ENCODE peak calls at places on chromosomes 13 and 19, in nine cellular contexts. X is HFFc6, Z is AG04449, Y is tibial artery, J is AG09319, Q is fibroblast of the aortic adventitia, A is progenitor cell of endocrine pancreas, S is fibroblast of mammary gland, V is HFF-Myc. P is an unnamed sample.
A peak's percentile ranks its signal among the peaks of the same experiment; 100 is the strongest.

GRCh38 chr19:49889687-49890348 is 6.9 kb downstream of the IL4I1 start:
- DNase-seq in S (peak; percentile 74), A (peak; percentile 49), Z (no peak), J (no peak), V (no peak), Y (peak; percentile 69), Q (peak; percentile 63), X (no peak), P (peak; percentile 82)

GRCh38 chr19:16342002-16342715 is 17.5 kb downstream of the KLF2 start:
- DNase-seq in V (no peak), Y (peak; percentile 58), X (no peak), J (no peak), Z (no peak), S (no peak), A (no peak), Q (peak; percentile 82), P (peak; percentile 74)

GRCh38 chr19:23283925-23284324 is 33.7 kb upstream of the ZNF724 start:
- DNase-seq in Z (no peak), V (no peak), S (peak; percentile 37), A (peak; percentile 19), Q (peak; percentile 18), J (no peak), Y (peak; percentile 45), X (peak; percentile 39), P (peak; percentile 28)

GRCh38 chr13:67943116-67943515 is 713.0 kb upstream of the PCDH9 start:
- DNase-seq in V (no peak), Y (no peak), Q (no peak), J (no peak), Z (no peak), S (peak; percentile 7), X (no peak), A (no peak), P (no peak)

GRCh38 chr13:46295531-46296464 is 84.1 kb downstream of the LRRC63 start:
- DNase-seq in S (peak; percentile 98), J (peak; percentile 92), Y (peak; percentile 34), V (peak; percentile 41), Q (peak; percentile 99), X (peak; percentile 94), Z (peak; percentile 94), A (no peak), P (peak; percentile 22)

GRCh38 chr13:44304433-44304725 is 69.2 kb upstream of the SERP2 start:
- DNase-seq in S (no peak), Y (no peak), V (no peak), X (no peak), Q (no peak), Z (no peak), J (no peak), A (no peak), P (no peak)

GRCh38 chr19:46928951-46929350 is 68.2 kb downstream of the ARHGAP35 start:
- DNase-seq in S (peak; percentile 41), J (no peak), A (no peak), Y (no peak), V (no peak), X (peak; percentile 40), Z (no peak), Q (peak; percentile 43), P (no peak)

GRCh38 chr13:112821340-112822055 is 131.7 kb downstream of the ATP11A start:
- DNase-seq in X (peak; percentile 32), A (no peak), Z (no peak), J (no peak), V (no peak), Q (no peak), S (no peak), Y (no peak), P (no peak)

GRCh38 chr19:48194041-48194871 is 23.8 kb downstream of the ZSWIM9 start:
- DNase-seq in Y (no peak), A (no peak), J (no peak), Z (no peak), Q (peak; percentile 19), V (no peak), X (no peak), S (no peak), P (peak; percentile 80)

GRCh38 chr19:48192750-48193149 is 22.3 kb downstream of the ZSWIM9 start:
- DNase-seq in X (no peak), Z (no peak), Q (no peak), A (no peak), S (no peak), Y (no peak), J (no peak), V (no peak), P (no peak)

GRCh38 chr19:48186541-48186991 is 16.1 kb downstream of the ZSWIM9 start:
- DNase-seq in Y (no peak), A (no peak), V (no peak), Q (no peak), Z (no peak), X (no peak), S (no peak), J (no peak), P (peak; percentile 51)

GRCh38 chr19:48186015-48186414 is 15.5 kb downstream of the ZSWIM9 start:
- DNase-seq in V (no peak), J (no peak), X (no peak), S (no peak), Y (no peak), Q (no peak), A (no peak), Z (no peak), P (no peak)

DNA sequence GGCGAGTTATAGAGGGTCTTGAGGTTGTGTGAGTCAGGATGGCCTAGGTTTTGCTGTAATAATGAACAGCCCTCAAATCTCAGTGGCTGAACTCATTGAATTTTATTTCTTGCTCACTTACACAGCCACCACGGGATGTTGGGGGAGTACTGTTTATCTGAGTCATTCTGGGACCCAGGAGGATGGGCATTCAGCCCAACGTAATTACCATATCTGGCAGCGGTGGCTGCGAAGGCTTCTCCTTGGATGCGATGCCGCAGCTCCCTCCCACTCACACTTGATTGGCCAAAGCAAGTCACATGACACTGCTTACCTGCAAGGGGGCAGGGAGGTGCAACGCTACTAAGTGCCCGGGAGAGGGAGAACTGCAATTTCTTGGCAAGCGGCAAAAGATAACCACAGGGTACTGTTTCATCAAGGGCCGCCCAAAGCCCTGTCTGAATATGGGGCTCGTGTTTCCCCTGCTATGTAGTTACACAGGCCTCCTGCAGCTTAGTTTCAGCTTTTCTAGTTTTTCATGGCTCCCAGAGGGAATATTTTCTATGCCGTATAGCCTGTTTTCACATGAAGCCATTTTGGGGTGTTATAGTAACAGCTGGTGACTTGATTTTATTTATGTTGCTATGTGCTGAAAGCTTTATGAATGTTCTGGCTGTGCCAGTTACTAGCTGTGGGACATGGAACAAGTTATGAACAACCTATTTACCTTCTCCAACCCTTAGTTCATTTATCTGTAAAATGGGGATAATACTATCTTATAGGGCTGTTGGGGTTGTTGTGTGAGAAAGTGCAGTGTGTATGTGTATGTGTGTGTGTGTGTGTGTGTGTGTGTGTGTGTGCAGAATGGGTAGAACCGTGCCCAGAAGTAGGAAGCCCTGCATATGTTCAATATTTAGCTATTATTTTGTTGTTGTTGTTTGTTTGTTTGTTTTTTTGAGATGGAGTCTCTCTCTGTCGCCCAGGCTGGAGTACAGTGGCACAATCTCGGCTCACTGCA is 20.1 kb downstream of the ZSWIM9 start:
- DNase-seq in Z (no peak), A (peak; percentile 52), Y (no peak), J (no peak), X (no peak), Q (no peak), S (peak; percentile 82), V (no peak), P (peak; percentile 79)
- TF ChIP-seq CTCF in Z (no peak), A (peak; percentile 54), Y (no peak), J (no peak), X (peak; percentile 5), Q (no peak), S (no peak), V (no peak), P (peak; percentile 23)

GRCh38 chr13:79480954-79481684 is at the start of gene NDFIP2:
- DNase-seq in Z (no peak), Y (peak; percentile 74), A (peak; percentile 85), S (peak; percentile 69), J (no peak), V (peak; percentile 56), Q (peak; percentile 76), X (peak; percentile 81), P (peak; percentile 78)
- TF ChIP-seq CTCF in Z (no peak), Y (no peak), A (no peak), S (no peak), J (no peak), V (no peak), Q (no peak), X (no peak), P (no peak)

GRCh38 chr19:45730389-45731288 is at the start of gene FBXO46:
- DNase-seq in Y (peak; percentile 97), Q (peak; percentile 99), A (peak; percentile 92), J (peak; percentile 92), V (peak; percentile 94), Z (peak; percentile 90), S (peak; percentile 98), X (peak; percentile 98), P (peak; percentile 96)
- TF ChIP-seq CTCF in Y (no peak), Q (peak; percentile 32), A (peak; percentile 15), J (peak; percentile 12), V (no peak), Z (peak; percentile 43), S (no peak), X (peak; percentile 22), P (peak; percentile 31)

GRCh38 chr19:4591296-4591695 is 31.8 kb upstream of the SEMA6B start:
- DNase-seq in A (no peak), J (no peak), S (no peak), V (no peak), Q (no peak), Z (no peak), Y (no peak), X (no peak), P (no peak)

GRCh38 chr19:4587527-4587926 is 28.0 kb upstream of the SEMA6B start:
- DNase-seq in S (no peak), V (no peak), J (no peak), Z (no peak), Q (no peak), A (no peak), Y (no peak), X (no peak), P (no peak)

GRCh38 chr19:4590559-4590958 is 31.1 kb upstream of the SEMA6B start:
- DNase-seq in V (no peak), Q (no peak), A (no peak), J (no peak), S (no peak), Z (no peak), X (no peak), Y (no peak), P (no peak)

GRCh38 chr19:4592445-4592844 is 33.0 kb upstream of the SEMA6B start:
- DNase-seq in V (no peak), Q (no peak), X (no peak), S (no peak), Y (no peak), A (no peak), Z (no peak), J (no peak), P (no peak)

DNA sequence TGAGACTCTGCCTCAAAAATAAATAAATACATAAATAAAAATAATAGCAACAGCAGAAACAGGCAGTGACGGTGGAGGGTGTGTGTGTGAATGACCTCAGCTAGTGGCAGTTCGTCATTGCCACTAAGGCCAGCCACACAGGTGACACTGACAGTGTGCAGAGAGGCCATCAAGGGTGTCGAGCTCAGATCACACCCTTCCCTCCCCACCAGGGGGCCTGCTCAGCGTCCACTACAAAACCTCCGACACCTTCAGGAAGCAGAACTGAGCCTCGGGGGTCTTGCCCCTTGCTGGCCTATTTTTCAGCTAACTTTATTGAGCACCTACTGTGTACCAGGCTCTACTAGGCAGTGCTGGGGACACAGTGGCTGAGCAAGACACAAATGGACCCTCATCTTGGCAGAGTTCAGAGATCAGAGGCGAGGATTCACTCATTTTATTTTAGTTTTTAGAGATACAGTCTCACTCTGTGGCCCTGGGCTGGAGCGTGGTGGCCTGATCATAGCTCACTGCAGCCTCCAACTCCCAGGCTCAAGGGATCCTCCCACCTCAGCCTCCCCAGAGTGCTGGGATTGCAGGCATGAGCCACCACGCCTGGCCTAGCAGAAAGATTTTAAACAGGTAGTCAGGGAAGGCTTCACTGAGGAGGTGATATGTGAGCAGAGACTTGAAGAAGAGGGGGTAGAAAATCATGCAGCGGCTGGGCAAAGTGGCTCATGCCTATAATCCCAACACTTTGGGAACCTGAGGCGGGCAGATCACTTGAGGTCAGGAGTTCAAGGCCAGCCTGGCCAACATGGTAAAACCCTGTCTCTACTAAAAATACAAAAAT is 30.3 kb upstream of the SEMA6B start:
- DNase-seq in V (no peak), Y (no peak), X (no peak), A (no peak), J (no peak), Q (no peak), S (no peak), Z (no peak), P (peak; percentile 76)
- TF ChIP-seq CTCF in V (peak; percentile 54), Y (peak; percentile 8), X (peak; percentile 68), A (peak; percentile 65), J (peak; percentile 30), Q (peak; percentile 49), S (peak; percentile 31), Z (peak; percentile 60), P (peak; percentile 31)

P was measured in GM20000.